ENCODE peak calls at places on chromosomes 11 and 22, in seven cellular contexts. H, L, B, A, V, K and E are unnamed samples.

GRCh38 chr11:1099519-1100355 is 25.1 kb downstream of the MUC2 start:
- DNase-seq in K (no peak), L (no peak), B (no peak), V (no peak), A (no peak), H (no peak), E (no peak)

GRCh38 chr11:44244649-44245308 is 65.2 kb downstream of the ALX4 start:
- DNase-seq in H (no peak), A (no peak), K (no peak), L (no peak), B (no peak), V (no peak), E (no peak)

GRCh38 chr11:399731-400211 is 5.8 kb downstream of the PKP3 start:
- DNase-seq in B (no peak), K (no peak), V (no peak), L (no peak), H (no peak), A (no peak), E (no peak)

GRCh38 chr11:90476442-90477007 is 253.7 kb upstream of the CHORDC1 start:
- DNase-seq in A (no peak), H (no peak), B (peak), L (peak), K (no peak), V (no peak), E (peak)

GRCh38 chr11:94602430-94603372 is 35.5 kb downstream of the PIWIL4 start:
- DNase-seq in L (peak), K (peak), A (peak), B (peak), V (no peak), H (peak), E (peak)

GRCh38 chr11:130312046-130312445 is 2.7 kb downstream of the ZBTB44 start:
- DNase-seq in V (no peak), K (no peak), B (no peak), A (no peak), H (no peak), L (no peak), E (no peak)

GRCh38 chr22:19182472-19183157 is 4.1 kb upstream of the SLC25A1 start:
- DNase-seq in L (no peak), H (no peak), K (no peak), B (no peak), V (no peak), A (no peak), E (no peak)

GRCh38 chr11:27904358-27905055 is 203.4 kb downstream of the KIF18A start:
- DNase-seq in L (no peak), A (no peak), K (peak), H (no peak), B (no peak), V (no peak), E (no peak)

GRCh38 chr22:42039271-42039670 is 31.3 kb downstream of the NAGA start:
- DNase-seq in V (no peak), L (no peak), K (peak), A (no peak), H (no peak), B (no peak), E (no peak)

GRCh38 chr11:71098776-71099175 is 153.6 kb downstream of the SHANK2 start:
- DNase-seq in H (no peak), A (no peak), B (no peak), V (no peak), K (no peak), L (no peak), E (no peak)

GRCh38 chr11:73359341-73359740 is 16.9 kb upstream of the RELT start:
- DNase-seq in K (peak), H (no peak), A (no peak), V (no peak), L (no peak), B (no peak), E (no peak)

GRCh38 chr22:42520663-42521546 is 1.3 kb upstream of the RRP7A start:
- DNase-seq in L (no peak), A (no peak), H (no peak), V (no peak), B (no peak), K (no peak), E (no peak)

GRCh38 chr11:128533473-128533872 is 53.9 kb downstream of the ETS1 start:
- DNase-seq in K (no peak), L (no peak), H (no peak), V (no peak), B (peak), A (no peak), E (no peak)

GRCh38 chr11:18526130-18526520 is 617 bp downstream of the TSG101 start:
- DNase-seq in L (no peak), A (no peak), K (no peak), V (no peak), B (no peak), H (no peak), E (no peak)

GRCh38 chr11:628056-628455 is 1.1 kb upstream of the SCT start:
- DNase-seq in K (no peak), V (no peak), L (no peak), H (no peak), B (no peak), A (no peak), E (no peak)